ENCODE peak calls at places on chromosomes 13 and 19, in eight cellular contexts. M, A, T, K, P, L, R and U are unnamed samples.

GRCh38 chr19:30227661-30228112 is 144.5 kb upstream of the ZNF536 start:
- DNase-seq in A (peak; percentile 17), P (peak; percentile 37), T (no peak), K (peak; percentile 41), L (peak; percentile 42), R (no peak), M (peak; percentile 82), U (peak; percentile 41)

GRCh38 chr19:7500811-7501450 is 12.1 kb upstream of the PEX11G start:
- DNase-seq in K (no peak), P (no peak), M (peak; percentile 89), T (no peak), A (no peak), L (peak; percentile 72), R (no peak), U (peak; percentile 27)

GRCh38 chr19:34461375-34462100 is 20.0 kb upstream of the WTIP start:
- DNase-seq in R (no peak), M (no peak), K (peak; percentile 9), P (peak; percentile 22), A (peak; percentile 69), L (no peak), T (no peak), U (peak; percentile 68)

GRCh38 chr13:50617134-50617721 is 226.3 kb downstream of the DLEU7 start:
- DNase-seq in L (peak; percentile 90), M (peak; percentile 21), P (no peak), R (peak; percentile 12), A (peak; percentile 95), T (no peak), K (peak; percentile 83), U (peak; percentile 92)

GRCh38 chr19:49017666-49018351 is 918 bp upstream of the LHB start:
- DNase-seq in K (peak; percentile 57), L (no peak), A (peak; percentile 30), T (no peak), M (no peak), P (peak; percentile 35), R (no peak), U (peak; percentile 46)

GRCh38 chr13:47628666-47629065 is 372.4 kb downstream of the SUCLA2 start:
- DNase-seq in M (no peak), K (peak; percentile 67), L (peak; percentile 74), P (no peak), R (no peak), T (no peak), A (peak; percentile 39), U (no peak)

GRCh38 chr13:110944121-110944967 is 29.5 kb upstream of the ANKRD10 start:
- DNase-seq in M (peak; percentile 65), A (peak; percentile 69), P (no peak), T (peak; percentile 20), K (peak; percentile 59), R (peak; percentile 26), L (peak; percentile 64), U (peak; percentile 86)

GRCh38 chr13:21872795-21873194 is 201.9 kb downstream of the FGF9 start:
- DNase-seq in L (peak; percentile 58), A (no peak), P (no peak), R (no peak), M (no peak), K (no peak), T (no peak), U (no peak)

GRCh38 chr13:44108345-44108858 is 228.7 kb downstream of the LACC1 start:
- DNase-seq in M (peak; percentile 74), T (no peak), K (no peak), P (peak; percentile 31), R (no peak), A (no peak), L (peak; percentile 43), U (no peak)

GRCh38 chr13:44903596-44903995 is 85.7 kb downstream of the NUFIP1 start:
- DNase-seq in R (no peak), M (no peak), P (peak; percentile 93), K (peak; percentile 94), T (peak; percentile 64), L (no peak), A (peak; percentile 95), U (peak; percentile 98)

GRCh38 chr19:55383279-55383788 is 758 bp downstream of the TMEM238 start:
- DNase-seq in M (no peak), K (no peak), L (peak; percentile 17), T (no peak), R (no peak), P (no peak), A (no peak), U (no peak)

GRCh38 chr13:46288570-46289259 is 77.0 kb downstream of the LRRC63 start:
- DNase-seq in K (peak; percentile 45), T (no peak), L (peak; percentile 38), M (peak; percentile 25), A (peak; percentile 79), P (no peak), R (peak; percentile 14), U (peak; percentile 49)

GRCh38 chr19:6521718-6522646 is 8.8 kb upstream of the TNFSF9 start:
- DNase-seq in L (no peak), M (no peak), P (no peak), A (peak; percentile 15), K (no peak), T (no peak), R (peak; percentile 86), U (no peak)

GRCh38 chr19:870963-871401 is 11.5 kb downstream of the CFD start:
- DNase-seq in T (no peak), R (no peak), L (no peak), A (no peak), M (peak; percentile 60), K (peak; percentile 45), P (no peak), U (peak; percentile 55)

GRCh38 chr19:38891791-38892190 is 7.6 kb downstream of the SIRT2 start:
- DNase-seq in R (no peak), L (no peak), K (no peak), P (no peak), T (no peak), A (no peak), M (no peak), U (no peak)

GRCh38 chr13:31201341-31202024 is 1.7 kb downstream of the B3GLCT start:
- DNase-seq in R (no peak), T (no peak), L (peak; percentile 44), M (no peak), K (no peak), P (peak; percentile 35), A (peak; percentile 53), U (peak; percentile 28)
- H3K4me3 ChIP-seq in R (peak overlapping the region; percentile 75), T (peak overlapping the region; percentile 68), L (peak overlapping the region; percentile 80), M (peak overlapping the region; percentile 71), K (peak overlapping the region; percentile 55), P (peak overlapping the region; percentile 82), A (peak overlapping the region; percentile 77), U (peak overlapping the region; percentile 69)

DNA sequence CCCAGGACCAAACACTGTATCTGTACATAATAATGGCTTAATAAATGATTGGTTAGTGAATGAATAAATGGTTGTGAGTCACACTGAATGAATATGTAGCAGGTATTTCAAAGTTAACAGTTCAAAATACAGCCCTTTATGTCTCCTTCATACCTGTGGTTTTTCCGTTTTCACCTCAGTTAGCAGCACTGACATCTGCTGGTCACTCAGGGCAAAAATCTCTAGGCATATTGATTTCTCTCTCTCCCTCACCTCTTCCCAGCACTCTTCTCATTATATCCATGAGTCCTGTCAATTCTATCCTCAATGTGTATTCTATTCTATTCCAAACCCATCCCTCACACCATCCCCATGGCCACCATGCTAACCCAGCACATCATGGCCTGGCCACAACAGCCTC is 76.2 kb downstream of the PEG3 start:
- DNase-seq in T (no peak), L (no peak), P (no peak), K (no peak), M (no peak), A (no peak), R (no peak), U (no peak)
- TF ChIP-seq CTCF in T (no peak), L (no peak), P (no peak), K (no peak), M (no peak), A (no peak), R (no peak), U (no peak)

GRCh38 chr19:3670796-3671679 is 29.2 kb downstream of the PIP5K1C start:
- DNase-seq in M (no peak), P (peak; percentile 89), R (no peak), K (peak; percentile 63), T (peak; percentile 13), A (peak; percentile 85), L (no peak), U (peak; percentile 80)
- H3K4me3 ChIP-seq in M (no peak overlapping the region), P (peak overlapping the region; percentile 46), R (no peak overlapping the region), K (no peak overlapping the region), T (peak overlapping the region; percentile 29), A (peak overlapping the region; percentile 48), L (no peak overlapping the region), U (no peak overlapping the region)

DNA sequence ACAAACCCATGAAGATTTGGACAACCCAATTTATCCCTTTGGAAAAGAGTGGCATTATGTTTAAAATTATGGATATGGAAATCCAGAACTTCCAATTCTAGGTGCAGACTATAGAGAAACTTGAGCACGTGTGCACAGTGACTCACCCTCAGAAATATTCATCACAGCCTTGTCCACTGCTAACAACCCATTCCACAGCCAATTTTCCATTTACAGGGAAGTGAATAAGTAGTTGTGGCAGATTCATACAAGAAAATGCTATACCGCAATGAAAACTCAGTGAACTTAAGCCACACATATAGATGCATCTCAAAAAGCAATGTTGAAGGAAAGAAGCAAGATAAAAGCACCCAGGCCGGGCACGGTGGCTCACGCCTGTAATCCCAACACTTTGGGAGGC is 133.3 kb downstream of the USP12 start:
- DNase-seq in M (peak; percentile 38), L (peak; percentile 60), P (no peak), K (peak; percentile 81), R (peak; percentile 19), T (no peak), A (peak; percentile 83), U (peak; percentile 77)
- TF ChIP-seq CTCF in M (no peak), L (no peak), P (no peak), K (no peak), R (no peak), T (no peak), A (no peak), U (no peak)

DNA sequence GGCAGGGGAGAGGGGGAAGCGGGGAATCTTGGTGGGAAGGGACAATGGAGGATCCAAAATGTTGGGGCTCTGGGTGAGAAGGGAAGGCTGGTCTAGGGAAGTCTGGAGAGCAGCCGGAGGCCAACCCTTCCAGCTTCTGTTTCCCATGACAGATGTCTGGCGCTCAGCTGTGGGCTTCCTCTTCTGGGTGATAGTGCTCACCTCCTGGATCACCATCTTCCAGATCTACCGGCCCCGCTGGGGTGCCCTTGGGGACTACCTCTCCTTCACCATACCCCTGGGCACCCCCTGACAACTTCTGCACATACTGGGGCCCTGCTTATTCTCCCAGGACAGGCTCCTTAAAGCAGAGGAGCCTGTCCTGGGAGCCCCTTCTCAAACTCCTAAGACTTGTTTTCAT is 1.1 kb downstream of the PSENEN start:
- DNase-seq in A (no peak), R (no peak), K (no peak), L (no peak), M (no peak), T (no peak), P (no peak), U (no peak)
- H3K4me3 ChIP-seq in A (peak overlapping the region; percentile 66), R (no peak overlapping the region), K (peak overlapping the region; percentile 97), L (peak overlapping the region; percentile 74), M (peak overlapping the region; percentile 79), T (peak overlapping the region; percentile 85), P (no peak overlapping the region), U (peak overlapping the region; percentile 90)

GRCh38 chr13:64154514-64154913 is 2738.9 kb upstream of the PCDH20 start:
- DNase-seq in A (peak; percentile 71), L (no peak), R (no peak), P (no peak), K (peak; percentile 23), T (no peak), M (peak; percentile 1), U (peak; percentile 3)
- TF ChIP-seq CTCF in A (peak; percentile 44), L (peak; percentile 37), R (peak; percentile 27), P (no peak), K (peak; percentile 24), T (peak; percentile 53), M (no peak), U (no peak)

GRCh38 chr19:4977299-4978174 is 8.6 kb downstream of the KDM4B start:
- DNase-seq in M (no peak), T (peak; percentile 88), A (peak; percentile 93), K (peak; percentile 89), L (peak; percentile 45), P (peak; percentile 63), R (peak; percentile 51), U (peak; percentile 93)
- H3K4me3 ChIP-seq in M (no peak overlapping the region), T (peak overlapping the region; percentile 34), A (peak overlapping the region; percentile 51), K (no peak overlapping the region), L (no peak overlapping the region), P (peak overlapping the region; percentile 5), R (no peak overlapping the region), U (no peak overlapping the region)